ENCODE peak calls at places on chromosomes 5 and 9, in five cellular contexts. F, S, X, L and N are unnamed samples.

GRCh38 chr5:36392818-36393217 is 91.1 kb upstream of the RANBP3L start:
- DNase-seq in F (no peak), X (peak), L (no peak), S (no peak), N (no peak)

GRCh38 chr9:129319076-129319937 is 141.2 kb upstream of the IER5L start:
- DNase-seq in S (no peak), L (no peak), F (no peak), X (no peak), N (no peak)

GRCh38 chr5:181197326-181197951 is 7.6 kb downstream of the TRIM7 start:
- DNase-seq in S (no peak), F (no peak), L (no peak), X (no peak), N (no peak)

GRCh38 chr5:179837076-179838011 is 16.6 kb downstream of the SQSTM1 start:
- DNase-seq in F (no peak), L (no peak), S (no peak), X (no peak), N (no peak)

GRCh38 chr9:122131401-122131921 is 28.1 kb downstream of the NDUFA8 start:
- DNase-seq in X (no peak), F (no peak), L (no peak), S (no peak), N (no peak)

GRCh38 chr5:176886336-176887251 is 12.6 kb downstream of the HK3 start:
- DNase-seq in F (no peak), X (no peak), L (no peak), S (no peak), N (peak)

GRCh38 chr5:61052870-61053269 is 107.9 kb downstream of the NDUFAF2 start:
- DNase-seq in L (no peak), X (no peak), F (peak), S (peak), N (no peak)

GRCh38 chr5:131976414-131977211 is 31.1 kb upstream of the MEIKIN start:
- DNase-seq in X (no peak), F (no peak), S (no peak), L (peak), N (no peak)

GRCh38 chr5:67483453-67484030 is 286.9 kb upstream of the CD180 start:
- DNase-seq in L (peak), F (no peak), X (no peak), S (no peak), N (no peak)

GRCh38 chr9:33750839-33751339 is 44.5 kb upstream of the PRSS3 start:
- DNase-seq in X (peak), S (no peak), L (no peak), F (no peak), N (no peak)

GRCh38 chr5:67989457-67989856 is 226.1 kb upstream of the PIK3R1 start:
- DNase-seq in L (no peak), X (no peak), F (no peak), S (no peak), N (no peak)

GRCh38 chr9:112550531-112550930 is 63.9 kb downstream of the KIAA1958 start:
- DNase-seq in F (no peak), S (no peak), L (no peak), X (no peak), N (no peak)

GRCh38 chr9:136145580-136145979 is 26.9 kb upstream of the TMEM250 start:
- DNase-seq in S (no peak), L (no peak), X (no peak), F (no peak), N (no peak)

GRCh38 chr9:86644315-86645034 is 290.3 kb upstream of the TUT7 start:
- DNase-seq in X (no peak), L (no peak), S (no peak), F (no peak), N (no peak)

GRCh38 chr5:172692451-172692850 is 51.4 kb downstream of the NEURL1B start:
- DNase-seq in L (no peak), F (no peak), X (no peak), S (no peak), N (no peak)

GRCh38 chr9:4415281-4415680 is 75.0 kb upstream of the SLC1A1 start:
- DNase-seq in S (no peak), L (no peak), F (no peak), X (no peak), N (no peak)

GRCh38 chr5:141799507-141800167 is 78.6 kb downstream of the PCDH1 start:
- DNase-seq in X (no peak), F (no peak), S (no peak), L (no peak), N (no peak)

GRCh38 chr9:107488400-107489143 is 997 bp downstream of the KLF4 start:
- DNase-seq in L (no peak), X (peak), S (no peak), F (peak), N (peak)

GRCh38 chr9:38392235-38393127 is at the start of gene ALDH1B1:
- DNase-seq in F (peak), X (peak), L (peak), S (peak), N (peak)

GRCh38 chr5:79130781-79131180 is 19.2 kb downstream of the BHMT start:
- DNase-seq in S (no peak), F (no peak), X (peak), L (no peak), N (no peak)

GRCh38 chr5:110880413-110880812 is 141.6 kb downstream of the SLC25A46 start:
- DNase-seq in S (no peak), L (peak), F (no peak), X (no peak), N (no peak)

GRCh38 chr5:176985516-176985915 is 21.1 kb downstream of the UIMC1 start:
- DNase-seq in X (no peak), L (no peak), F (no peak), S (no peak), N (no peak)

GRCh38 chr5:158727771-158728311 is 371.9 kb downstream of the EBF1 start:
- DNase-seq in S (no peak), L (no peak), F (no peak), X (no peak), N (no peak)

GRCh38 chr9:90099262-90099982 is 494.6 kb downstream of the GADD45G start:
- DNase-seq in F (no peak), S (no peak), X (peak), L (no peak), N (peak)

GRCh38 chr9:70954126-70954525 is 167.3 kb downstream of the TRPM3 start:
- DNase-seq in F (no peak), S (peak), X (no peak), L (no peak), N (no peak)

GRCh38 chr9:21803674-21804048 is 1.2 kb downstream of the MTAP start:
- DNase-seq in F (no peak), X (no peak), S (no peak), L (no peak), N (no peak)

GRCh38 chr5:148090200-148090599 is 26.4 kb downstream of the SPINK5 start:
- DNase-seq in L (no peak), S (no peak), F (no peak), X (no peak), N (no peak)

GRCh38 chr5:133366438-133366837 is 245.9 kb downstream of the FSTL4 start:
- DNase-seq in L (no peak), X (no peak), S (no peak), F (no peak), N (no peak)

GRCh38 chr5:35856186-35857003 is at the start of gene IL7R:
- DNase-seq in F (no peak), L (no peak), S (no peak), X (no peak), N (peak)

GRCh38 chr5:125536582-125536981 is 790.1 kb upstream of the ZNF608 start:
- DNase-seq in S (no peak), L (no peak), F (no peak), X (no peak), N (no peak)

GRCh38 chr5:110510146-110510545 is 216.3 kb downstream of the TMEM232 start:
- DNase-seq in S (no peak), X (no peak), L (no peak), F (no peak), N (no peak)

GRCh38 chr5:178454821-178455479 is 135.2 kb downstream of the COL23A1 start:
- DNase-seq in L (no peak), F (no peak), X (no peak), S (no peak), N (no peak)

GRCh38 chr9:22240619-22241018 is 206.0 kb upstream of the DMRTA1 start:
- DNase-seq in F (no peak), X (no peak), S (no peak), L (peak), N (no peak)

GRCh38 chr5:157266286-157267007 is 524 bp downstream of the CYFIP2 start:
- DNase-seq in L (no peak), X (no peak), S (no peak), F (peak), N (no peak)

GRCh38 chr5:157267025-157267424 is 1.1 kb downstream of the CYFIP2 start:
- DNase-seq in F (no peak), L (no peak), S (no peak), X (no peak), N (no peak)

GRCh38 chr5:157263586-157264090 is 2.3 kb upstream of the CYFIP2 start:
- DNase-seq in F (no peak), S (no peak), L (no peak), X (no peak), N (peak)

GRCh38 chr5:157267766-157268480 is 2.0 kb downstream of the CYFIP2 start:
- DNase-seq in S (no peak), L (no peak), F (no peak), X (no peak), N (no peak)

GRCh38 chr5:157265714-157266285 is at the start of gene CYFIP2:
- DNase-seq in F (peak), S (no peak), L (no peak), X (peak), N (no peak)
- H3K4me3 ChIP-seq in F (peak), S (peak), L (peak), X (peak), N (peak)

DNA sequence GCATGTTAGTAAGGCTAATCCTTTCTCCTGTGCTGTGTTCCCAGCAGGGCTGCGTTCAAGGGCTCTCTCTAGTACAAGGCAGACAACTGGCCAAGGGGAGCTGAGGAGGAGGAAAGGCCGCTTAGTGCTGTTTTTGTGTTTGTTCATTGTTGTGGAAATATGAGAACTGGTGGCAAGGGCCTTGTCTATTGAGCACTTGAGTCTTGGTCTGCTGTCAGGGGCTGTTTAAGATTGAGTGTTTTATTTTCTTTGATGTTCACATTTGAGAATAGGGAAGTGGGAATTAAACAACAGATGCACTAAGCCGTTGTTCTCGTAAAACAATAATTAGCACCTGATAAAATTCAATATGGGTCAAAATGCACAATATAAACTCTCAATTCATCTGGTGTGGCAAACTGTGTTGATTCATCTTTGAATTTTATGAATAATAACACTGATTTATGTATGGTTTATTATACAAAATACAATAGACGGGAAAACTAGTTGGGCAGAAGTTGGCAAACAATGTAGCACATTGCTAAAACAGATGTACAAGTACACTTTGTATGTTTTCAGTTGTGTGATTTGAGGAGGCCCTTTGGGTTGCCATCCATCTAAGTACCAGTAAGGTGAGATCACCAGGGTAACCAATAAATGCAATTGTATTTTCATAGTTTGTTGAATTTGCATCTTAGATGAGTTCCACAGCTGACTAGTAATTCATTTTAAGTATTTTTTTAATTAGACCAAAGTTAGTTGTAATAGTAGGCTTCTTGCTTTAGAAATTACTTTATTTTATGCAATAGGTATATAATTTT is 97.6 kb upstream of the GRHPR start:
- DNase-seq in X (no peak), L (no peak), F (no peak), S (no peak), N (no peak)
- TF ChIP-seq REST in X (no peak), L (no peak), F (no peak), S (no peak), N (no peak)

GRCh38 chr5:122413722-122414121 is 101.7 kb downstream of the SNCAIP start:
- DNase-seq in L (no peak), X (no peak), S (no peak), F (no peak), N (no peak)

GRCh38 chr5:122408592-122409219 is 96.7 kb downstream of the SNCAIP start:
- DNase-seq in S (no peak), L (no peak), F (no peak), X (no peak), N (no peak)

GRCh38 chr5:122415481-122416120 is 103.6 kb downstream of the SNCAIP start:
- DNase-seq in X (peak), L (no peak), S (peak), F (peak), N (no peak)

GRCh38 chr5:122415030-122415429 is 103.0 kb downstream of the SNCAIP start:
- DNase-seq in S (no peak), F (no peak), L (no peak), X (no peak), N (no peak)

DNA sequence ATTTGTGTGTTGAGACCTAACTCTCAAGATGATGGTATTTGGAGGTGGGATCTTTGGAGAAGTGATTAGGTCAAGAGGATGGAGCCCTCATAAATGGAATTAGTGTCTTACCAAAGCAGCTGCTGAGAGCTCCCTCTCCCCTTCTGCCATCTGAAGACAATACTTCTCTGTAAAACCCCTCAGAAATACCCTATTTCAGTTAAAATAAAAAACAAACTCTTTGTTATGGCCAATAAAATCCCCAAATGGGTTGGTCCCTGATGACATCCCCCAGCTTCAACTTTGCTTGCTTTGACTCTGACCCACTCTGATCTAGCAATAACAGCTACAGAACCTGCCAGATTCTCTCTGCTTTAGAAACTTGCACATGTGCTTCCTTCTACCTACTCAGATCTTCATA is 100.9 kb downstream of the SNCAIP start:
- DNase-seq in S (no peak), F (no peak), X (no peak), L (no peak), N (no peak)
- H3K4me3 ChIP-seq in S (no peak), F (no peak), X (no peak), L (no peak), N (no peak)

GRCh38 chr9:27460225-27461023 is 63.7 kb upstream of the IFNK start:
- DNase-seq in X (no peak), S (no peak), F (peak), L (peak), N (no peak)
- TF ChIP-seq REST in X (no peak), S (no peak), F (no peak), L (no peak), N (no peak)

GRCh38 chr9:101408374-101409078 is 9.9 kb downstream of the ZNF189 start:
- DNase-seq in F (no peak), L (no peak), S (no peak), X (no peak), N (no peak)
- H3K4me3 ChIP-seq in F (no peak), L (no peak), S (no peak), X (no peak), N (no peak)